ENCODE peak calls at places on chromosomes 2 and 18, in nine cellular contexts. T is pancreas; E is cardiac muscle cell; M is ovary; W is IMR-90; S is brain microvascular endothelial cell; U is CD8-positive, alpha-beta memory T cell; V is substantia nigra; J is iPS DF 6.9. I is an unnamed sample.
A peak's percentile ranks its signal among the peaks of the same experiment; 100 is the strongest.

GRCh38 chr18:63232826-63233225 is 86.7 kb downstream of the BCL2 start:
- DNase-seq in M (no peak), U (no peak), V (no peak), W (no peak), E (no peak), J (no peak), S (no peak), T (no peak), I (no peak)

GRCh38 chr2:233404227-233404626 is 49.9 kb downstream of the DGKD start:
- DNase-seq in M (no peak), E (peak; percentile 48), W (peak; percentile 48), U (peak; percentile 41), V (no peak), S (no peak), J (no peak), T (peak; percentile 38), I (peak; percentile 73)

GRCh38 chr2:237873382-237873781 is 14.0 kb downstream of the RAMP1 start:
- DNase-seq in M (no peak), S (no peak), T (no peak), W (no peak), U (no peak), J (no peak), E (no peak), V (no peak), I (no peak)

GRCh38 chr2:16257001-16257724 is 316.8 kb downstream of the MYCN start:
- DNase-seq in T (no peak), S (no peak), M (no peak), V (no peak), E (no peak), J (no peak), U (no peak), W (no peak), I (no peak)

GRCh38 chr2:216693414-216694100 is 1.8 kb downstream of the IGFBP5 start:
- DNase-seq in V (no peak), S (no peak), E (no peak), W (no peak), U (no peak), T (no peak), J (no peak), M (no peak), I (no peak)

GRCh38 chr2:223993634-223994232 is 36.5 kb downstream of the MRPL44 start:
- DNase-seq in M (peak; percentile 56), T (peak; percentile 65), E (peak; percentile 78), J (peak; percentile 50), V (peak; percentile 11), S (peak; percentile 73), U (peak; percentile 34), W (peak; percentile 82), I (peak; percentile 74)

GRCh38 chr2:207662203-207662602 is 37.0 kb upstream of the METTL21A start:
- DNase-seq in T (no peak), M (no peak), V (no peak), S (no peak), J (no peak), W (no peak), E (no peak), U (no peak), I (peak; percentile 66)

GRCh38 chr2:224885836-224886547 is 156.3 kb downstream of the DOCK10 start:
- DNase-seq in V (no peak), E (no peak), U (no peak), W (peak; percentile 93), M (no peak), T (no peak), J (no peak), S (peak; percentile 62), I (no peak)

GRCh38 chr2:29583548-29584121 is 337.8 kb downstream of the ALK start:
- DNase-seq in U (no peak), M (no peak), W (no peak), S (no peak), J (no peak), T (no peak), V (no peak), E (no peak), I (no peak)

GRCh38 chr2:213175673-213176247 is 24.3 kb upstream of the IKZF2 start:
- DNase-seq in M (no peak), W (no peak), V (no peak), J (no peak), S (no peak), U (no peak), T (no peak), E (no peak), I (no peak)

GRCh38 chr18:47247833-47248609 is 3.4 kb downstream of the SKOR2 start:
- DNase-seq in E (no peak), T (no peak), W (no peak), S (no peak), M (no peak), V (no peak), U (no peak), J (no peak), I (no peak)

GRCh38 chr2:58266211-58266610 is 25.1 kb upstream of the FANCL start:
- DNase-seq in T (no peak), U (no peak), W (no peak), M (no peak), S (no peak), J (no peak), E (no peak), V (no peak), I (no peak)

GRCh38 chr2:3606028-3606369 is 11.1 kb downstream of the COLEC11 start:
- DNase-seq in V (no peak), S (no peak), T (no peak), J (no peak), M (no peak), W (no peak), U (no peak), E (no peak), I (no peak)

GRCh38 chr2:3606370-3607124 is 11.6 kb downstream of the COLEC11 start:
- DNase-seq in W (no peak), J (no peak), M (no peak), E (no peak), U (no peak), T (no peak), V (no peak), S (no peak), I (no peak)

GRCh38 chr2:3611136-3611535 is 16.2 kb downstream of the COLEC11 start:
- DNase-seq in W (no peak), M (no peak), E (no peak), U (no peak), V (no peak), S (no peak), T (no peak), J (no peak), I (no peak)

GRCh38 chr2:3610415-3610814 is 15.5 kb downstream of the COLEC11 start:
- DNase-seq in J (no peak), V (no peak), M (no peak), T (no peak), U (no peak), S (no peak), W (no peak), E (no peak), I (peak; percentile 19)

GRCh38 chr2:3608373-3609278 is 13.7 kb downstream of the COLEC11 start:
- DNase-seq in J (no peak), U (no peak), S (no peak), E (no peak), V (no peak), W (no peak), T (no peak), M (no peak), I (peak; percentile 29)
- H3K27ac ChIP-seq in J (no peak overlapping the region), U (no peak overlapping the region), S (no peak overlapping the region), E (no peak overlapping the region), V (no peak overlapping the region), W (no peak overlapping the region), T (no peak overlapping the region), M (no peak overlapping the region), I (peak overlapping the region; percentile 82)

GRCh38 chr2:200350796-200351195 is 44.3 kb downstream of the SPATS2L start:
- DNase-seq in J (no peak), W (peak; percentile 83), T (no peak), M (no peak), U (no peak), E (no peak), V (no peak), S (peak; percentile 60), I (no peak)
- H3K27ac ChIP-seq in J (no peak overlapping the region), W (no peak overlapping the region), T (no peak overlapping the region), M (no peak overlapping the region), U (no peak overlapping the region), E (no peak overlapping the region), V (no peak overlapping the region), S (peak overlapping the region; percentile 50), I (no peak overlapping the region)

DNA sequence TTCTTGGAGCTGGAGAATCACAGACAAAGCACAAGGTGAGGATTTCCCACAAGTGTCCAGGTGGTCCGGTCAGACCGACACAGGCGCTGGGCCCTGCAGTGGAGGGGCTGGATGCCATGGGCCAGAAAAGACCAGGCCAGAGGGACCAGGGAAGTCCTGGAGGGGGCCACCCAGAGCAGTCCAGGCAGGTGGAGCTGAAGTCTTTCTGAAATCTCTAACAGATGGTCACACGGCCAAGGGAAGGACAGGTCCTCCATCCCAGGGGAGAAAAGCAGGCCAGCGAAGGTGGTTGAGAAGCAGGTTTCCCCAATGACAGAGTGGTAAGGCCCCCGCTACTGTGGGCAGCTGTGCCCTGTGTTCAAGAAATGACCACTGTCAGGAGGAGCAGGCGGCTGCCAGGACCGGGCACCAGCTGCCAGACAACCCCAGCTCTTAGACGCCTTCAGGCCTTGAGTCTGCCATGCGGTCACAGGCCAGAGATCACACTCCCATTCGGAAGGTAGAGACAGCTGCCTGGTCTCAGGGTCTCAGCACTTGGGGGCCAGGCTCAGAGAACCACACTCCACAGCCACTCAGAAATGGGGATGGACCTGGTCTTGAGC is 25.9 kb downstream of the HS1BP3 start:
- DNase-seq in V (no peak), W (no peak), J (no peak), U (no peak), S (no peak), T (no peak), E (no peak), M (no peak), I (no peak)
- H3K27ac ChIP-seq in V (peak overlapping the region; percentile 70), W (no peak overlapping the region), J (no peak overlapping the region), U (no peak overlapping the region), S (no peak overlapping the region), T (no peak overlapping the region), E (no peak overlapping the region), M (no peak overlapping the region), I (no peak overlapping the region)

GRCh38 chr18:12318857-12319256 is 10.8 kb downstream of the TUBB6 start:
- DNase-seq in S (no peak), V (no peak), T (no peak), W (no peak), U (no peak), J (no peak), E (no peak), M (no peak), I (no peak)
- H3K27ac ChIP-seq in S (no peak overlapping the region), V (no peak overlapping the region), T (no peak overlapping the region), W (no peak overlapping the region), U (no peak overlapping the region), J (no peak overlapping the region), E (peak overlapping the region; percentile 45), M (no peak overlapping the region), I (peak overlapping the region; percentile 49)

DNA sequence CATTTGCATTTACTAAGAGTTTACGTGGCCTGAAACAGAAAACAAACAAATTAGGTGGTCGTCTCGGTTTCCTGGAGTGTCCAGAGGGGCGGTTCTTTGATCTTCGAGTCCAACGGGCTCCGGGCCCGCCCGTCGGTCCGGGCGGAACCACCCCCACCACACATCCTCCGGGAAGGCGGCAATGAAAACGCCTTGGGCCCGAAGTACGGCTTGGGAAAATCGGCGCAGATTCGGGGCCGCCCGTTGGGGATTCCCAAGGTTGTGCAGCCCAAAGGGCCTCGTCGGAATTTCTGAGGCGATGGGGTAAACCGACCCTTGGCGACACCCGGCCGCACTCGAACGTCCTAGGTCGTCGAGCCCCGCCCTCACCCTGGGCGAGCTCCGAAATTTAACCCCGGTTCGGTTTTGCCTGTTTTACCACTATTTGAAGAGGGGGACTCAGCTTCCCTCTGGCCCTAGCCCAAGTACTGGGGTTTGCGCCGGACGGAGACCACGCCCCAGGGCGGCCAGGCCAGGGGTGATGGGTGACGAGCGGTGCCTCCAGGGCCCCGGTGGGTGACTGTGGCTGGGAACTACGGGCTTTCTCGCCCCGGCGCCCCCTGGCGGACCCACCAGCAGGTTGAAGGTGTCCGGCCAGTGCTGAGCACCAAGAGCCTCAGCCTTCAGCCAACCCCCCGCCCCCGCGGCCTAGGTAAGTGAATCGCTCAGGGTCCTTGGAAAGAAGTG is 1.9 kb upstream of the CFAP53 start:
- DNase-seq in U (peak; percentile 67), J (peak; percentile 78), W (peak; percentile 7), M (peak; percentile 59), V (peak; percentile 51), S (peak; percentile 77), E (peak; percentile 68), T (peak; percentile 75), I (peak; percentile 75)
- H3K27ac ChIP-seq in U (no peak overlapping the region), J (no peak overlapping the region), W (no peak overlapping the region), M (peak overlapping the region; percentile 39), V (peak overlapping the region; percentile 36), S (peak overlapping the region; percentile 48), E (no peak overlapping the region), T (peak overlapping the region; percentile 22), I (no peak overlapping the region)

I was measured in OCI-LY7.